ENCODE peak calls at places on chromosomes 7 and 10, in eight cellular contexts. T, S, V, E, R, H, Z and O are unnamed samples.

GRCh38 chr10:80191589-80192270 is 13.6 kb downstream of the ANXA11 start:
- DNase-seq in T (no peak), S (no peak), V (no peak), E (no peak), R (no peak), H (no peak), Z (peak), O (no peak)

GRCh38 chr10:34637419-34637911 is 177.6 kb downstream of the PARD3 start:
- DNase-seq in T (peak), S (peak), V (peak), E (peak), R (peak), H (no peak), Z (peak), O (no peak)

GRCh38 chr7:5586279-5586962 is 162.8 kb upstream of the TNRC18 start:
- DNase-seq in T (peak), S (no peak), V (no peak), E (no peak), R (no peak), H (no peak), Z (no peak), O (no peak)

GRCh38 chr7:55158541-55158940 is 139.7 kb downstream of the EGFR start:
- DNase-seq in T (no peak), S (no peak), V (no peak), E (no peak), R (no peak), H (no peak), Z (no peak), O (no peak)

GRCh38 chr7:154867068-154867467 is 135.9 kb downstream of the PAXIP1 start:
- DNase-seq in T (no peak), S (no peak), V (no peak), E (no peak), R (no peak), H (no peak), Z (no peak), O (no peak)

GRCh38 chr10:81950358-81950757 is 75.4 kb downstream of the NRG3 start:
- DNase-seq in T (no peak), S (no peak), V (no peak), E (no peak), R (no peak), H (no peak), Z (no peak), O (no peak)

GRCh38 chr10:114396455-114396854 is 7.8 kb downstream of the AFAP1L2 start:
- DNase-seq in T (no peak), S (no peak), V (no peak), E (no peak), R (no peak), H (no peak), Z (no peak), O (no peak)

GRCh38 chr7:101814996-101815825 is 2.2 kb upstream of the CUX1 start:
- DNase-seq in T (peak), S (peak), V (no peak), E (peak), R (peak), H (no peak), Z (peak), O (no peak)

GRCh38 chr10:33010132-33011037 is 52.4 kb upstream of the ITGB1 start:
- DNase-seq in T (peak), S (no peak), V (peak), E (peak), R (no peak), H (no peak), Z (no peak), O (no peak)

GRCh38 chr7:149245244-149245643 is 5.8 kb downstream of the ZNF212 start:
- DNase-seq in T (no peak), S (no peak), V (no peak), E (peak), R (no peak), H (no peak), Z (no peak), O (no peak)

GRCh38 chr7:17584822-17585221 is 286.4 kb downstream of the AHR start:
- DNase-seq in T (no peak), S (no peak), V (peak), E (no peak), R (no peak), H (no peak), Z (no peak), O (no peak)

GRCh38 chr10:71283410-71283809 is 35.6 kb upstream of the SLC29A3 start:
- DNase-seq in T (no peak), S (no peak), V (no peak), E (no peak), R (no peak), H (no peak), Z (no peak), O (no peak)

GRCh38 chr7:139731802-139732470 is 45.9 kb downstream of the HIPK2 start:
- DNase-seq in T (peak), S (no peak), V (peak), E (peak), R (no peak), H (peak), Z (peak), O (peak)

GRCh38 chr7:157539521-157539920 is 202.7 kb downstream of the DNAJB6 start:
- DNase-seq in T (no peak), S (no peak), V (no peak), E (no peak), R (no peak), H (no peak), Z (no peak), O (no peak)

GRCh38 chr7:63899691-63900393 is 98.8 kb upstream of the ZNF722 start:
- DNase-seq in T (no peak), S (peak), V (no peak), E (peak), R (no peak), H (no peak), Z (peak), O (no peak)

GRCh38 chr10:71838264-71839211 is 12.5 kb downstream of the PSAP start:
- DNase-seq in T (no peak), S (no peak), V (no peak), E (peak), R (no peak), H (no peak), Z (no peak), O (no peak)

GRCh38 chr10:86899670-86900276 is 57.6 kb downstream of the MMRN2 start:
- DNase-seq in T (peak), S (peak), V (peak), E (peak), R (peak), H (no peak), Z (peak), O (peak)

GRCh38 chr7:95749515-95749914 is 22.8 kb upstream of the DYNC1I1 start:
- DNase-seq in T (peak), S (no peak), V (no peak), E (no peak), R (no peak), H (no peak), Z (no peak), O (no peak)

GRCh38 chr10:28676297-28676967 is 889 bp upstream of the BAMBI start:
- DNase-seq in T (peak), S (no peak), V (no peak), E (no peak), R (peak), H (no peak), Z (peak), O (no peak)

GRCh38 chr7:44535348-44536064 is 5.6 kb downstream of the NPC1L1 start:
- DNase-seq in T (no peak), S (no peak), V (no peak), E (no peak), R (no peak), H (no peak), Z (no peak), O (no peak)